ENCODE peak calls at places on chromosomes 13 and 19, in seven cellular contexts. U is DND-41, T is hepatocyte, S is AG04450, H is activated B cell treated with CpG ODN at 0.5 μM for 24 hours, R is pancreas, J is cardiac fibroblast. W is an unnamed sample.

GRCh38 chr19:11227201-11227886 is 12.1 kb upstream of the ANGPTL8 start:
- DNase-seq in J (peak; percentile 15), S (no peak), T (no peak), U (peak; percentile 31), R (no peak), H (no peak), W (no peak)

GRCh38 chr13:76937416-76937815 is 10.9 kb upstream of the ACOD1 start:
- DNase-seq in J (peak; percentile 96), R (no peak), H (no peak), S (peak; percentile 88), U (no peak), T (peak; percentile 53), W (peak; percentile 65)

GRCh38 chr19:29815231-29815630 is 3.4 kb downstream of the CCNE1 start:
- DNase-seq in U (no peak), J (no peak), T (no peak), S (no peak), R (no peak), H (no peak), W (no peak)

GRCh38 chr19:12647490-12648071 is 19.0 kb downstream of the MAN2B1 start:
- DNase-seq in T (peak; percentile 66), R (peak; percentile 72), S (no peak), J (peak; percentile 47), U (peak; percentile 36), H (no peak), W (peak; percentile 73)

GRCh38 chr13:56314755-56315154 is 826.0 kb upstream of the PRR20A start:
- DNase-seq in U (no peak), J (no peak), R (no peak), T (no peak), S (no peak), H (no peak), W (no peak)

GRCh38 chr19:995051-995827 is 5.0 kb upstream of the GRIN3B start:
- DNase-seq in R (peak; percentile 42), J (no peak), H (no peak), S (no peak), U (no peak), T (no peak), W (no peak)

GRCh38 chr13:100809856-100810255 is 135.3 kb upstream of the TMTC4 start:
- DNase-seq in J (no peak), S (no peak), H (no peak), T (no peak), U (no peak), R (no peak), W (no peak)

GRCh38 chr19:46715620-46716012 is 1.3 kb downstream of the PRKD2 start:
- DNase-seq in J (no peak), T (no peak), U (peak; percentile 44), R (no peak), S (no peak), H (no peak), W (no peak)

GRCh38 chr19:40906512-40906911 is 24.5 kb upstream of the CYP2A7 start:
- DNase-seq in R (no peak), H (no peak), S (no peak), J (no peak), U (no peak), T (no peak), W (no peak)

GRCh38 chr13:111213964-111214726 is 99.0 kb downstream of the ARHGEF7 start:
- DNase-seq in J (no peak), H (no peak), T (no peak), S (no peak), R (no peak), U (no peak), W (peak; percentile 60)

GRCh38 chr13:111215081-111216047 is 100.3 kb downstream of the ARHGEF7 start:
- DNase-seq in T (no peak), H (no peak), J (no peak), S (no peak), R (no peak), U (no peak), W (no peak)

GRCh38 chr13:111217661-111218060 is 102.6 kb downstream of the ARHGEF7 start:
- DNase-seq in H (no peak), U (no peak), J (no peak), R (no peak), T (no peak), S (no peak), W (no peak)

GRCh38 chr13:111219306-111219705 is 101.1 kb upstream of the TEX29 start:
- DNase-seq in T (no peak), H (no peak), R (peak; percentile 12), J (peak; percentile 91), S (peak; percentile 74), U (no peak), W (no peak)

DNA sequence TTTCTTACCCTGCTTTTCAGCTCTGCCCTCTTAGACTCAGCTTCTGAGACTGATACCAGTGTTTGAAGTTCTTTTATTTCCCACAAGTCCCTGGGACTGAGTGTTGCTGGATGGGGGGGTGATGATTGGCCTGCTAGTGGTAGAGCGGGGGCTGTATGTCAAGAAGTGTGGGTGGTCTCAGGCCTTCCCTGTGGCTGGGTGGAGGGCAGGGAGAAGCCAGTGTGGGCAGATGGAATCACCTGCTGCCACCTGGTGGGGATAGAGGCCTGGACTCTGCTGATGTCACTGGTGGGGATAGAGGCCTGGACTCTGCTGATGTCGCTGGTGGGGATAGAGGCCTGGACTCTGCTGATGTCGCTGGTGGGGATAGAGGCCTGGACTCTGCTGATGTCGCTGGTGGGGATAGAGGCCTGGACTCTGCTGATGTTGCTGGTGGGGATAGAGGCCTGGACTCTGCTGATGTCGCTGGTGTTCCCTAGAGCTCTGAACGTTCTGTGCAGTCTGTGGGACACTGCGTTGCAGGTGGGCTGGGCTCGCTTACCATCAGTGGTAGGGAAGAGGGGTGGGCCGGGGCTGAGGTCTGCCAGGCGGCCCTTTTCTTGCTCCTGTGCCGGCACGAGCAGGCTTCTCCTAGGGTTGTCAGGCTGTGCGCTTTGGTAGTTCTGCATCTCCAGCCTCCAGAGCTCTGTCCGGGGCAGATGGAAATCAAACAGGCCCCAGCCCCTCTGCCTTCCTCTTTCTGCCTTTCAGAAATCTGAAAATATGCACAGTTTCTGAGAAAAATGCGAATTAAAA is 101.3 kb downstream of the ARHGEF7 start:
- DNase-seq in U (peak; percentile 65), T (peak; percentile 60), S (no peak), J (no peak), R (peak; percentile 20), H (no peak), W (no peak)
- TF ChIP-seq CTCF in U (peak; percentile 67), T (peak; percentile 55), S (peak; percentile 53), J (peak; percentile 49), R (peak; percentile 16), H (no peak), W (no peak)

GRCh38 chr19:49800771-49801170 is 12.3 kb downstream of the FUZ start:
- DNase-seq in T (no peak), S (no peak), U (no peak), J (no peak), H (no peak), R (no peak), W (no peak)

GRCh38 chr19:49803529-49803856 is 9.6 kb downstream of the FUZ start:
- DNase-seq in R (no peak), U (no peak), T (no peak), S (no peak), J (no peak), H (no peak), W (no peak)

GRCh38 chr19:49802836-49803528 is 10.1 kb downstream of the FUZ start:
- DNase-seq in T (no peak), R (peak; percentile 50), J (no peak), S (no peak), H (no peak), U (no peak), W (no peak)

GRCh38 chr19:49801401-49801888 is 11.6 kb downstream of the FUZ start:
- DNase-seq in R (no peak), S (no peak), U (no peak), H (no peak), T (no peak), J (no peak), W (no peak)

DNA sequence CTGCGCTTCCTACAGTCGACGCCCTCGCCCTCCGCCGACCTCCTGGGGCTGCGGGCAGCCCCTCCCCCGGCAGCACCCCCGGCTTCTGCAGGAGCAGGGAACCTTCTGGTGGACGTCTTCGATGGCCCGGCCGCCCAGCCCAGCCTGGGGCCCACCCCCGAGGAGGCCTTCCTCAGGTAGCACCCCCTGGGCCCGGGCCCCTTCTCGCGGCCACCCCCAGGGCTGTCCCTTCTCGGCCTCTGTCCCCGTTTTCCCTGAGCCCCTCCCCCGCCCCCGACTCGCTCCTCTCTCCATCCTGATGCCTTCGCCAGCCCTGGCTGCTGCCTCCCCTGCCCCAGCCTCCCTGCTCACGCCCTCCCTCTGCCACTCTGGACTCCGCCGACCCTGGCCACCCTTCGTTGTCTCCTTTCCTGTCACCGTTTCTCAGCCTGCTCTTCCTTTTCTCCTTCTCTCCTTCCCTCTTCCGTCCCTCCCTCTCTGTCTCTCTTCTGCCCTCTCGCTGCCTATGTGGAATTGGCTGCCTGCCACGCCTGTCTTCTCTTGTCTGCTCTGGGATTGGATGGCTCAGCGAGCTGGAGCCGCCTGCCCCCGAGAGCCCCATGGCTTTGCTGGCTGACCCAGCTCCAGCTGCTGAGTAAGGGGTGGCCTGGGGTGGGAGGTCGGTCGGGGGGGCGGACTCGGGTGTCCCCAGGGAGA is 11.0 kb downstream of the FUZ start:
- DNase-seq in H (no peak), S (peak; percentile 74), U (no peak), J (peak; percentile 90), T (peak; percentile 87), R (peak; percentile 66), W (no peak)
- TF ChIP-seq CTCF in H (no peak), S (peak; percentile 55), U (no peak), J (peak; percentile 40), T (peak; percentile 26), R (no peak), W (no peak)

GRCh38 chr13:24617394-24618218 is 62.6 kb upstream of the ATP12A start:
- DNase-seq in U (no peak), S (no peak), R (no peak), H (no peak), J (no peak), T (no peak), W (no peak)
- TF ChIP-seq CTCF in U (no peak), S (no peak), R (no peak), H (no peak), J (no peak), T (no peak), W (no peak)

GRCh38 chr13:92354583-92354982 is 872.0 kb upstream of the GPC6 start:
- DNase-seq in H (no peak), S (no peak), T (no peak), R (no peak), J (no peak), U (no peak), W (no peak)

GRCh38 chr13:92355213-92355612 is 871.4 kb upstream of the GPC6 start:
- DNase-seq in J (peak; percentile 16), U (no peak), T (peak; percentile 26), S (no peak), R (no peak), H (no peak), W (no peak)
- TF ChIP-seq CTCF in J (peak; percentile 14), U (no peak), T (peak; percentile 36), S (peak; percentile 47), R (no peak), H (no peak), W (no peak)

DNA sequence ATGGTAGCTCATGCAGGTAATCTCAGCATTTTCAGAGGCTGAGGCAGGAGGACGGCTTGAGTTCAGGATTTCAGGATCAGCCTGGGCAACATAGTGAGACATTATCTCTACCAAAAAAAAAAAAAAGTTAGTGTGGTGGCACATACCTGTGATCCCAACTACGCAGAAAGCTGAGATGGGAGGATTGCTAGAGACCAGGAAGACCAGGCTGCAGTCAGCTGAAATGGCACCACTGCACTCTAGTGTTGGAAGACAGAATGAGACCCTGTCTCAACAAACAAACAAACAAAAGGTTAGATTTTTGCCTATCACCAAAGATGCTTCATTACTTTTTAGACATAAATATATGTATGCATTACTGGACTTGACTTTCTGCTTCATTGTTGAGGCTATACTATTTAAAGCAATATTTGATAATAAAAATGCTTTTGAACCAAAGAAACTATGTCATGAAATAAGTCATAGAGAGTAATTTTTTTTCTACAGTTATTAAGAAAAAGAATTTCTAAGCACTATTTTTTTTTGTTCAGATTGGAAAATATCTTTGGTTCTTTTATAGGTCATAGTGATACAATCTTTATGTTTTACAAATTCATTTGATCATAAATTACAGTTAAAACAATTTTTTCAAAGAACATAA is 1180.1 kb upstream of the ATXN8OS start:
- DNase-seq in R (no peak), T (peak; percentile 70), H (no peak), J (no peak), U (no peak), S (no peak), W (no peak)
- TF ChIP-seq CTCF in R (peak; percentile 12), T (peak; percentile 82), H (no peak), J (no peak), U (no peak), S (no peak), W (no peak)